ENCODE peak calls at places on chromosomes 11 and 22, in six cellular contexts. C is cardiac muscle cell, W is HFF-Myc, Q is BE2C, N is omental fat pad, V is choroid plexus epithelial cell. X is an unnamed sample.

GRCh38 chr11:65498042-65498726 is 661 bp upstream of the MALAT1 start:
- DNase-seq in C (peak), W (peak), Q (no peak), N (peak), V (peak), X (no peak)

GRCh38 chr11:19218801-19219460 is 17.1 kb upstream of the CSRP3 start:
- DNase-seq in C (peak), W (no peak), Q (peak), N (no peak), V (no peak), X (no peak)

GRCh38 chr11:109970516-109971183 is 122.5 kb upstream of the ZC3H12C start:
- DNase-seq in C (no peak), W (no peak), Q (no peak), N (no peak), V (peak), X (no peak)

GRCh38 chr11:19953909-19954308 is 206.4 kb downstream of the DBX1 start:
- DNase-seq in C (peak), W (no peak), Q (no peak), N (no peak), V (peak), X (no peak)

GRCh38 chr11:12259956-12260355 is 117.4 kb upstream of the PARVA start:
- DNase-seq in C (no peak), W (no peak), Q (no peak), N (no peak), V (no peak), X (no peak)

GRCh38 chr11:12128191-12128841 is 17.9 kb downstream of the MICAL2 start:
- DNase-seq in C (no peak), W (no peak), Q (no peak), N (no peak), V (no peak), X (no peak)

GRCh38 chr22:38862375-38863329 is 9.4 kb downstream of the CBX6 start:
- DNase-seq in C (peak), W (no peak), Q (peak), N (no peak), V (no peak), X (no peak)

GRCh38 chr11:9839550-9839949 is 175.7 kb downstream of the SWAP70 start:
- DNase-seq in C (no peak), W (no peak), Q (no peak), N (no peak), V (no peak), X (no peak)

GRCh38 chr22:37930270-37930951 is 23.0 kb downstream of the C22orf23 start:
- DNase-seq in C (peak), W (no peak), Q (peak), N (no peak), V (peak), X (no peak)

GRCh38 chr11:99934008-99934407 is 753.1 kb upstream of the ARHGAP42 start:
- DNase-seq in C (peak), W (no peak), Q (no peak), N (no peak), V (peak), X (no peak)

GRCh38 chr11:1091332-1092083 is 16.8 kb downstream of the MUC2 start:
- DNase-seq in C (no peak), W (no peak), Q (peak), N (no peak), V (no peak), X (no peak)

GRCh38 chr11:112596324-112596723 is 335.7 kb upstream of the PLET1 start:
- DNase-seq in C (no peak), W (no peak), Q (no peak), N (no peak), V (no peak), X (no peak)

GRCh38 chr11:57761301-57762234 is at the start of gene CTNND1:
- DNase-seq in C (peak), W (peak), Q (peak), N (no peak), V (peak), X (peak)

GRCh38 chr11:128568166-128568778 is 19.1 kb downstream of the ETS1 start:
- DNase-seq in C (no peak), W (no peak), Q (no peak), N (no peak), V (no peak), X (no peak)

GRCh38 chr11:91608662-91609061 is 616.0 kb upstream of the FAT3 start:
- DNase-seq in C (no peak), W (no peak), Q (no peak), N (no peak), V (no peak), X (no peak)

GRCh38 chr22:19959587-19960490 is 18.2 kb upstream of the TXNRD2 start:
- DNase-seq in C (no peak), W (no peak), Q (no peak), N (no peak), V (no peak), X (no peak)

DNA sequence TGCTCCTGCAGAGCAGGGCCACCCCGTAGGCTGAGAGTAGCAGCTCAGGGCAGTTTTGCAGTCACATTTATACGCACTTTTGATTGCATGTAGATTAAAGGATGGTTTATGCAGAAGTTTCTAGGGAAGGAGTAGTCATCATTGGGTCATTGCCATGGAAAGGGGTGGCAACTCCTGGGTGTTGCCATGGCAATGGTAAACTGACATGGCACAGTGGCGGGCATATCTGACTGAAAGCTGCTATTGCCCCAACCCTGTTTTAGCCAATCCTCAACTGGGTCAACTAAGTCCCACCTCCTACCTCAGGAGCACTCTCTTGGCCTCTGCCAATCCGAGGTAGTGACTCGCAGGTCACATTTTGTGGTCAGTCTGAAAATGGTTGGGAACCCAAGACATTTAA is 2.4 kb upstream of the ARSA start:
- DNase-seq in C (no peak), W (no peak), Q (no peak), N (no peak), V (no peak), X (no peak)
- TF ChIP-seq CTCF in C (no peak), W (no peak), Q (no peak), N (no peak), V (no peak), X (no peak)

GRCh38 chr11:62709262-62710000 is 2.0 kb downstream of the GNG3 start:
- DNase-seq in C (peak), W (peak), Q (peak), N (peak), V (peak), X (peak)
- TF ChIP-seq CTCF in C (no peak), W (no peak), Q (no peak), N (no peak), V (no peak), X (no peak)

DNA sequence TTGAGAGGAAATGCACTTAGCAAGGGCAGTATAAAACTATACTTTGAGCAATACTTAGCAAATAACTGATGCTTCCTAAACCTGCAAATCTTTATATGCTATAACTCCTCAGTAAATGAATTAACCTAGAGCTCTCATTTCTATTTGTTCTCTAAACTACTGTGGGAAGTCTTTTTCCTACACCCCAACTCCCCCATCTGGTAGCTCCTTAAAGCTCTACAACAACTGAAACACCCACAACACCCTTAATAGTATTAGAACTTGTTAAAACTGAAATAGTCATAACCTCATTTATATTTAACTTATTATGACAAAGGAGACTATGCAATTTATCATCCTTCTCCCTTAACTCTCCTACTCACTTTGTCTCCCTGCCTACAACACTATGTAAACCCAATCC is 43.4 kb downstream of the GUCY1A2 start:
- DNase-seq in C (peak), W (no peak), Q (no peak), N (no peak), V (peak), X (no peak)
- TF ChIP-seq CTCF in C (peak), W (peak), Q (no peak), N (no peak), V (peak), X (no peak)

GRCh38 chr22:20964090-20964798 is 2.8 kb upstream of the AIFM3 start:
- DNase-seq in C (no peak), W (no peak), Q (no peak), N (no peak), V (no peak), X (no peak)
- TF ChIP-seq CTCF in C (no peak), W (no peak), Q (no peak), N (no peak), V (no peak), X (no peak)

DNA sequence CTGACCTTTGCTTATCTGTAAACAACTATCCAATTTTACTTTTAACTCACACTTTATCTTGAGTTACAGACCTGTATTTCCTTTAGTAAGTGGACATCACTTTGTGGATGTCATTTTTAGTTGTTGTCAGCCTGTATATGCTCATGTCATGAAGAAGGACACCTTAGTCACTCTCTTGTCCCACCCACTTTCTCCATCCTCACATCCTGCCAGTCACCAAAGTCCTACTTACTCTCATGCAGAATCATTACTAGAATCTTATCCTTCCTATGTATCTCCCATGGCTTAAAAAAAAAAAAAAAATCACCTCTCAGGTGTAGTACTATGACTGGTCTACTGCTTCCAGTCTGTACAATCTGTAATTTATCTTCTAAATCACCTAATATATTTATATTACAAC is 43.3 kb downstream of the SESN3 start:
- DNase-seq in C (no peak), W (no peak), Q (no peak), N (no peak), V (no peak), X (no peak)
- TF ChIP-seq CTCF in C (no peak), W (no peak), Q (no peak), N (no peak), V (no peak), X (no peak)

GRCh38 chr11:77094841-77095365 is 7.7 kb upstream of the OMP start:
- DNase-seq in C (no peak), W (no peak), Q (peak), N (no peak), V (no peak), X (no peak)
- TF ChIP-seq CTCF in C (no peak), W (no peak), Q (no peak), N (no peak), V (peak), X (no peak)

X was measured in neural crest cell.